ENCODE peak calls at places on chromosomes 1 and 21, in seven cellular contexts. P is mesendoderm, A is lower leg skin, Q is HCT116, V is vagina, K is HFF-Myc, W is bronchial epithelial cell. B is an unnamed sample.

GRCh38 chr1:89762431-89762800 is 58.4 kb upstream of the LRRC8D start:
- DNase-seq in A (no peak), Q (no peak), W (no peak), P (no peak), V (no peak), K (no peak), B (no peak)

GRCh38 chr21:45799765-45800338 is 156.3 kb downstream of the PCBP3 start:
- DNase-seq in V (no peak), A (no peak), Q (no peak), W (no peak), K (no peak), P (no peak), B (no peak)

GRCh38 chr1:183293856-183294255 is 107.8 kb downstream of the LAMC2 start:
- DNase-seq in Q (no peak), V (no peak), A (no peak), P (peak; percentile 70), K (no peak), W (no peak), B (no peak)

GRCh38 chr1:216626394-216627067 is 96.7 kb downstream of the ESRRG start:
- DNase-seq in P (no peak), V (no peak), Q (no peak), A (no peak), W (no peak), K (no peak), B (no peak)

GRCh38 chr1:192610114-192610958 is 25.6 kb upstream of the RGS13 start:
- DNase-seq in A (no peak), Q (peak; percentile 15), W (peak; percentile 23), V (no peak), K (peak; percentile 17), P (no peak), B (peak; percentile 8)

GRCh38 chr1:2003564-2004131 is at the start of gene CFAP74:
- DNase-seq in A (no peak), K (no peak), W (no peak), P (peak; percentile 89), Q (peak; percentile 53), V (no peak), B (no peak)

GRCh38 chr1:147099192-147099591 is 73.1 kb downstream of the PRKAB2 start:
- DNase-seq in W (no peak), V (peak; percentile 27), Q (no peak), A (no peak), K (no peak), P (no peak), B (no peak)

GRCh38 chr1:19418503-19418971 is 66.8 kb downstream of the CAPZB start:
- DNase-seq in K (no peak), A (no peak), Q (no peak), W (no peak), V (no peak), P (no peak), B (no peak)

GRCh38 chr21:24112020-24112419 is 1495.3 kb downstream of the MRPL39 start:
- DNase-seq in K (no peak), P (no peak), V (no peak), Q (no peak), W (no peak), A (no peak), B (no peak)

GRCh38 chr21:39182484-39183271 is 573 bp downstream of the PSMG1 start:
- DNase-seq in A (no peak), P (peak; percentile 41), W (no peak), K (no peak), V (no peak), Q (no peak), B (no peak)

GRCh38 chr1:229434005-229434640 is at the start of gene ACTA1:
- DNase-seq in P (peak; percentile 87), V (no peak), Q (no peak), A (no peak), K (no peak), W (no peak), B (no peak)

GRCh38 chr1:183674339-183674738 is 21.2 kb upstream of the APOBEC4 start:
- DNase-seq in K (no peak), A (no peak), V (no peak), W (no peak), P (no peak), Q (no peak), B (no peak)

GRCh38 chr1:59366352-59366751 is 69.5 kb downstream of the FGGY start:
- DNase-seq in V (no peak), K (no peak), Q (no peak), A (no peak), P (no peak), W (peak; percentile 42), B (no peak)

GRCh38 chr1:1842360-1843146 is 48.3 kb downstream of the GNB1 start:
- DNase-seq in P (no peak), V (no peak), W (no peak), K (no peak), A (no peak), Q (no peak), B (peak; percentile 21)

GRCh38 chr1:42851960-42852607 is 5.7 kb downstream of the ZNF691 start:
- DNase-seq in V (no peak), W (no peak), A (no peak), K (no peak), Q (no peak), P (no peak), B (no peak)

GRCh38 chr21:28644762-28645161 is 347.9 kb downstream of the LTN1 start:
- DNase-seq in P (no peak), A (no peak), Q (no peak), V (no peak), W (peak; percentile 75), K (no peak), B (no peak)

GRCh38 chr1:197103295-197103694 is 36.2 kb upstream of the F13B start:
- DNase-seq in W (no peak), K (no peak), Q (no peak), P (no peak), A (no peak), V (no peak), B (no peak)

GRCh38 chr1:36516372-36517018 is 33.8 kb upstream of the CSF3R start:
- DNase-seq in Q (peak; percentile 39), W (peak; percentile 30), A (peak; percentile 78), P (peak; percentile 79), K (peak; percentile 24), V (no peak), B (peak; percentile 17)

GRCh38 chr1:154856049-154856448 is 14.0 kb downstream of the KCNN3 start:
- DNase-seq in K (no peak), P (peak; percentile 31), Q (no peak), A (no peak), V (no peak), W (no peak), B (no peak)

GRCh38 chr1:94061513-94062443 is 59.2 kb downstream of the ABCA4 start:
- DNase-seq in K (peak; percentile 72), P (peak; percentile 86), A (peak; percentile 93), W (peak; percentile 66), Q (peak; percentile 67), V (no peak), B (peak; percentile 71)

GRCh38 chr1:1120866-1121563 is 5.1 kb upstream of the C1orf159 start:
- DNase-seq in P (no peak), Q (no peak), V (no peak), K (no peak), A (no peak), W (no peak), B (no peak)

GRCh38 chr1:162248854-162249535 is 127.7 kb downstream of the SPATA46 start:
- DNase-seq in A (no peak), Q (no peak), V (no peak), K (no peak), W (no peak), P (peak; percentile 72), B (no peak)

GRCh38 chr1:42319128-42319851 is 15.7 kb downstream of the FOXJ3 start:
- DNase-seq in A (no peak), V (no peak), Q (no peak), K (no peak), P (no peak), W (no peak), B (no peak)

GRCh38 chr1:153262462-153263157 is 3.1 kb downstream of the LORICRIN start:
- DNase-seq in A (no peak), V (no peak), Q (no peak), P (no peak), W (no peak), K (no peak), B (no peak)

GRCh38 chr1:234647245-234647644 is 37.3 kb upstream of the IRF2BP2 start:
- DNase-seq in K (no peak), W (no peak), A (no peak), P (no peak), Q (no peak), V (no peak), B (no peak)

GRCh38 chr1:240314845-240315746 is 223.4 kb downstream of the FMN2 start:
- DNase-seq in P (no peak), A (no peak), V (no peak), Q (no peak), W (no peak), K (peak; percentile 22), B (no peak)

DNA sequence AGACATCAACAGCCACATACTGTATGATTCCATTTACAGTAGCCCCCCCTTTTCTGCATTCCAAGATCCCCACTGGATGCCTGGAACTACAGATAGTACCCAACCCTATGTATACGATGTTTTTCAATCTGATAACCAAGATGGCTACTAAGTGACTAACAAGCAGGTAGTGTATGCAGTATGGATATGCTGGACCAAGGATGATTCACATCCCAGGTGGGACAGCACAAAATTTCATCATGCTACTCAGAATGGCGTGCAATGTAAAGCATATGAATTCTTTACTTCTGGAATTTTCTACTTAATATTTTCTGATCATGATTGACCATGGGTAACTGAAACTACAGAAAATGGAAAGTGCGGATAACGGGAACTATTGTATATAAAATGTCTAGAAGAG is 30.0 kb upstream of the MRPS6 start:
- DNase-seq in Q (no peak), V (no peak), P (no peak), K (no peak), W (peak; percentile 72), A (no peak), B (no peak)
- H3K4me3 ChIP-seq in Q (no peak overlapping the region), V (no peak overlapping the region), P (no peak overlapping the region), K (no peak overlapping the region), W (no peak overlapping the region), A (no peak overlapping the region), B (no peak overlapping the region)

GRCh38 chr1:67061266-67061665 is 7.3 kb upstream of the SLC35D1 start:
- DNase-seq in P (no peak), K (no peak), V (no peak), W (no peak), Q (no peak), A (no peak), B (no peak)
- H3K4me3 ChIP-seq in P (no peak overlapping the region), K (no peak overlapping the region), V (no peak overlapping the region), W (no peak overlapping the region), Q (no peak overlapping the region), A (no peak overlapping the region), B (no peak overlapping the region)

DNA sequence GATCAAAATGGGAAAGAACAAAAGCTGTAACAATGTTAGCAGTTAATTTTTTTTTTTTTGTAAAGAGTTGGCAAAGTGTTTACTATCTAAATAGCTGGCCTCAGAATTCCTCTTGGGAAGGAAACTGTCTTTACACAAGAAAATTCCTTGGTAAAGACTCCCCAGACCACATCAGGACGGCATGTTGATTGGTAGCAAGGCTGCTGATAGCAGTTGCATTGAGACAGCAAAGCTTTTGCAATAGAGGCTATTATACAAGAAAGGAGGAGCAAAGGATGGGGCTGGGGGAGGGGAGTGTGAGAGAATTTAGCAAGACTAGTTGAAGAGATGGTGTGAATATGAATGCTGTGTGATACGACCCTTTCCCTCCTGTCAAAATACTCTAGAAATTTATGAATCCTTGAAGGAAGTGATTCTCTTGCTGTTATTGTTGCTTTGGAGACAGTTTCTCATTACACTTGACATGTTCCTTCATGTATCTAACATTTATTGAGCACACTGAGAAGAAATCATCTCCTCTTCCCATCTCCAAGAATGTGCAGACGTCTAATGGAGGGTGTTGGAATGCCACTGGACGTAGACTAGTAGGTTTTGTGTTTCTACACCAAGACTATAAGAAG is 355.6 kb downstream of the SIPA1L2 start:
- DNase-seq in V (no peak), K (no peak), W (peak; percentile 42), A (no peak), P (peak; percentile 62), Q (no peak), B (no peak)
- H3K4me3 ChIP-seq in V (no peak overlapping the region), K (no peak overlapping the region), W (no peak overlapping the region), A (no peak overlapping the region), P (no peak overlapping the region), Q (no peak overlapping the region), B (no peak overlapping the region)

GRCh38 chr1:91404151-91405012 is at the start of gene HFM1:
- DNase-seq in A (peak; percentile 93), K (no peak), V (peak; percentile 89), W (peak; percentile 47), Q (peak; percentile 41), P (peak; percentile 94), B (peak; percentile 74)
- H3K4me3 ChIP-seq in A (peak within 1 kb of the TSS; percentile 23), K (peak within 1 kb of the TSS; percentile 48), V (peak within 1 kb of the TSS; percentile 51), W (peak within 1 kb of the TSS; percentile 39), Q (peak within 1 kb of the TSS; percentile 50), P (peak within 1 kb of the TSS; percentile 62), B (peak within 1 kb of the TSS; percentile 50)

B was measured in Jurkat, Clone E6-1.